ENCODE peak calls at places on chromosomes 12 and 14, in seven cellular contexts. One of them, this sample, is unnamed.

GRCh38 chr12:88985631-88986030 is 366.7 kb downstream of the DUSP6 start:
- DNase-seq in CD8-positive, alpha-beta T cell: no peak
- DNase-seq in mucosa of descending colon: no peak
- DNase-seq in AG04450: no peak
- DNase-seq in fibroblast of the aortic adventitia: peak; percentile 42
- DNase-seq in left ventricle myocardium inferior: no peak
- DNase-seq in K562: no peak
- DNase-seq in this sample: no peak

GRCh38 chr12:541676-542289 is 82.0 kb downstream of the B4GALNT3 start:
- DNase-seq in CD8-positive, alpha-beta T cell: no peak
- DNase-seq in mucosa of descending colon: peak; percentile 45
- DNase-seq in AG04450: no peak
- DNase-seq in fibroblast of the aortic adventitia: no peak
- DNase-seq in left ventricle myocardium inferior: no peak
- DNase-seq in K562: no peak
- DNase-seq in this sample: no peak

GRCh38 chr12:65602579-65603295 is 221.5 kb upstream of the HMGA2 start:
- DNase-seq in CD8-positive, alpha-beta T cell: no peak
- DNase-seq in mucosa of descending colon: peak; percentile 61
- DNase-seq in AG04450: peak; percentile 87
- DNase-seq in fibroblast of the aortic adventitia: peak; percentile 97
- DNase-seq in left ventricle myocardium inferior: peak; percentile 75
- DNase-seq in K562: peak; percentile 84
- DNase-seq in this sample: peak; percentile 71

GRCh38 chr14:42927313-42927712 is 1320.6 kb downstream of the LRFN5 start:
- DNase-seq in CD8-positive, alpha-beta T cell: no peak
- DNase-seq in mucosa of descending colon: no peak
- DNase-seq in AG04450: no peak
- DNase-seq in fibroblast of the aortic adventitia: no peak
- DNase-seq in left ventricle myocardium inferior: no peak
- DNase-seq in K562: no peak
- DNase-seq in this sample: no peak

GRCh38 chr12:104546575-104546974 is 89.8 kb downstream of the CHST11 start:
- DNase-seq in CD8-positive, alpha-beta T cell: no peak
- DNase-seq in mucosa of descending colon: no peak
- DNase-seq in AG04450: no peak
- DNase-seq in fibroblast of the aortic adventitia: no peak
- DNase-seq in left ventricle myocardium inferior: no peak
- DNase-seq in K562: no peak
- DNase-seq in this sample: peak; percentile 33

GRCh38 chr12:19709889-19710288 is 270.6 kb downstream of the AEBP2 start:
- DNase-seq in CD8-positive, alpha-beta T cell: no peak
- DNase-seq in mucosa of descending colon: no peak
- DNase-seq in AG04450: no peak
- DNase-seq in fibroblast of the aortic adventitia: no peak
- DNase-seq in left ventricle myocardium inferior: no peak
- DNase-seq in K562: no peak
- DNase-seq in this sample: no peak

GRCh38 chr12:25054783-25055144 is 105.9 kb upstream of the BCAT1 start:
- DNase-seq in CD8-positive, alpha-beta T cell: peak; percentile 30
- DNase-seq in mucosa of descending colon: no peak
- DNase-seq in AG04450: no peak
- DNase-seq in fibroblast of the aortic adventitia: no peak
- DNase-seq in left ventricle myocardium inferior: no peak
- DNase-seq in K562: peak; percentile 23
- DNase-seq in this sample: no peak

GRCh38 chr12:93776581-93777018 is 99.4 kb downstream of the CRADD start:
- DNase-seq in CD8-positive, alpha-beta T cell: no peak
- DNase-seq in mucosa of descending colon: no peak
- DNase-seq in AG04450: peak; percentile 69
- DNase-seq in fibroblast of the aortic adventitia: peak; percentile 93
- DNase-seq in left ventricle myocardium inferior: no peak
- DNase-seq in K562: no peak
- DNase-seq in this sample: no peak

GRCh38 chr14:53596845-53597525 is 359.6 kb downstream of the BMP4 start:
- DNase-seq in CD8-positive, alpha-beta T cell: no peak
- DNase-seq in mucosa of descending colon: no peak
- DNase-seq in AG04450: no peak
- DNase-seq in fibroblast of the aortic adventitia: no peak
- DNase-seq in left ventricle myocardium inferior: no peak
- DNase-seq in K562: no peak
- DNase-seq in this sample: no peak

GRCh38 chr12:85951823-85952222 is 77.7 kb downstream of the NTS start:
- DNase-seq in CD8-positive, alpha-beta T cell: no peak
- DNase-seq in mucosa of descending colon: no peak
- DNase-seq in AG04450: no peak
- DNase-seq in fibroblast of the aortic adventitia: peak; percentile 51
- DNase-seq in left ventricle myocardium inferior: no peak
- DNase-seq in K562: no peak
- DNase-seq in this sample: no peak

GRCh38 chr14:21455592-21455911 is 371 bp downstream of the CHD8 start:
- DNase-seq in CD8-positive, alpha-beta T cell: no peak
- DNase-seq in mucosa of descending colon: no peak
- DNase-seq in AG04450: no peak
- DNase-seq in fibroblast of the aortic adventitia: no peak
- DNase-seq in left ventricle myocardium inferior: no peak
- DNase-seq in K562: no peak
- DNase-seq in this sample: no peak

GRCh38 chr12:3097186-3097804 is 20.1 kb downstream of the TSPAN9 start:
- DNase-seq in CD8-positive, alpha-beta T cell: no peak
- DNase-seq in mucosa of descending colon: no peak
- DNase-seq in AG04450: no peak
- DNase-seq in fibroblast of the aortic adventitia: peak; percentile 89
- DNase-seq in left ventricle myocardium inferior: peak; percentile 81
- DNase-seq in K562: peak; percentile 71
- DNase-seq in this sample: peak; percentile 69

GRCh38 chr12:3101309-3102022 is 24.3 kb downstream of the TSPAN9 start:
- DNase-seq in CD8-positive, alpha-beta T cell: no peak
- DNase-seq in mucosa of descending colon: no peak
- DNase-seq in AG04450: no peak
- DNase-seq in fibroblast of the aortic adventitia: peak; percentile 37
- DNase-seq in left ventricle myocardium inferior: no peak
- DNase-seq in K562: no peak
- DNase-seq in this sample: no peak

GRCh38 chr12:3099146-3099545 is 22.0 kb downstream of the TSPAN9 start:
- DNase-seq in CD8-positive, alpha-beta T cell: no peak
- DNase-seq in mucosa of descending colon: no peak
- DNase-seq in AG04450: no peak
- DNase-seq in fibroblast of the aortic adventitia: no peak
- DNase-seq in left ventricle myocardium inferior: no peak
- DNase-seq in K562: no peak
- DNase-seq in this sample: no peak

GRCh38 chr12:3098436-3098835 is 21.3 kb downstream of the TSPAN9 start:
- DNase-seq in CD8-positive, alpha-beta T cell: no peak
- DNase-seq in mucosa of descending colon: no peak
- DNase-seq in AG04450: no peak
- DNase-seq in fibroblast of the aortic adventitia: no peak
- DNase-seq in left ventricle myocardium inferior: no peak
- DNase-seq in K562: no peak
- DNase-seq in this sample: no peak

DNA sequence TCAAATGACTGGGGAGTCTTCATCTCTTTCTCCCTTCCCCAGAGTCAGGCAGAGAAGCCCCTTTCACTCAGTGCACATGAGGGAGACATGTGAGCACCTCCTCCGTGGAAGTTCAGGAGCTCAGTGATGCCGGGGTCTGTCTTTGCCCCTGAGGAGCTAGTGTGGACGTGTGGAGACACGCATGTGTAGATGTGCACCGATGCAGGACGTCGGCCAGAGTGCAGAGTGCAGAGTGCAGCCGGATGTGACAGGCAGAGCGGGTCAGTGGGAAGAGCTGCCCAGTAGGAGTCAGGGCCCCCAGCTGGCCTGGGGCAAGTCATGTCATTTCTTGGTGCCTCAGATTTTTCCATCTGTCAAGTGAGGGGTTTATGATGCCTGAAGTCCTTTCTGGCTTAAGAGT is 20.7 kb downstream of the TSPAN9 start:
- DNase-seq in CD8-positive, alpha-beta T cell: no peak
- DNase-seq in mucosa of descending colon: no peak
- DNase-seq in AG04450: no peak
- DNase-seq in fibroblast of the aortic adventitia: no peak
- DNase-seq in left ventricle myocardium inferior: no peak
- DNase-seq in K562: no peak
- DNase-seq in this sample: no peak
- H3K4me3 ChIP-seq in CD8-positive, alpha-beta T cell: no peak overlapping the region
- H3K4me3 ChIP-seq in mucosa of descending colon: no peak overlapping the region
- H3K4me3 ChIP-seq in AG04450: peak overlapping the region; percentile 3
- H3K4me3 ChIP-seq in fibroblast of the aortic adventitia: peak overlapping the region; percentile 17
- H3K4me3 ChIP-seq in left ventricle myocardium inferior: peak overlapping the region; percentile 42
- H3K4me3 ChIP-seq in K562: no peak overlapping the region
- H3K4me3 ChIP-seq in this sample: no peak overlapping the region

GRCh38 chr14:105285174-105285573 is 15.6 kb downstream of the BRF1 start:
- DNase-seq in CD8-positive, alpha-beta T cell: no peak
- DNase-seq in mucosa of descending colon: no peak
- DNase-seq in AG04450: no peak
- DNase-seq in fibroblast of the aortic adventitia: no peak
- DNase-seq in left ventricle myocardium inferior: no peak
- DNase-seq in K562: no peak
- DNase-seq in this sample: no peak
- TF ChIP-seq CTCF in CD8-positive, alpha-beta T cell: no peak
- TF ChIP-seq CTCF in mucosa of descending colon: no peak
- TF ChIP-seq CTCF in AG04450: no peak
- TF ChIP-seq CTCF in fibroblast of the aortic adventitia: no peak
- TF ChIP-seq CTCF in left ventricle myocardium inferior: no peak
- TF ChIP-seq CTCF in K562: no peak
- TF ChIP-seq CTCF in this sample: no peak

DNA sequence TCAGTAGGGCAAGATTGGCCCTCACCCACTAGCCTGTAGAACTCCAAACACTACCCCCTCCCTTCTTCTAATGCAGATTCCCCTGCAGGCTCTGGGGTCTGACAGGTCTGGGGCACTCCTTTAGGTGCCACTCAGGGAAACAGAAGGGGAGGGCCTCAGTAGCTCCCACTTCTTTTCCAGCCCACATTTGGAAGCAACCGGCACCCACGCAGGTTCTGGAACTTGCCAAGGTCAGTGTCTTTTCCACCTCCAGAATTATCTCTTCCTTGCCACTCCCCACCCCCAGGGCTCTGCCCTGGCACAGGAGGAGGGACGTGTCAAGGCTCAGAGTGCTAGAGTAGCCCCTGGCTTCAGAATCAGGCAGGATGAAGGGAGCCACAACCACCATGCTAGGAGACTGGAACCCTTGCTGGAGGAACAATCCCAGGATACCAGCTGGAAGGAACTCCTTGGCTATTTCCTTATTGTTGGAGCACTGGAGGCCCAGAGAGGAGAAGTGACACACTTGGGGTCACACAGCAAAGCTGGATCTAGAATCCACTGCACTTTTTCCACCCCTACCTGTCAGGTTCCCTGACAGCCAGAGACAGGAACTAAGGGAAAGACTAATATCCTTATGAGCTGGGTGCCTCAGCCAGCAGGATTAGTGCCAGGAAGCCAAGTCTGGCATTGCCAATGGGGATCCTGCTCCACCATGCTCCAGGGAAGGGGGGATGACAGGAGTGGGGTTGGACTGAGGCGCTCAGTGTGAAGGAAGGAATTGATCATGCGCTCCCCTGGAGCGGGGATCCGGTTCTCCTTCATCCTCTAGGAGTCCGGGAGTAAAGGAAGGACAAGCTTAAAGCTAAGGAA is 1.8 kb upstream of the FIGNL2 start:
- DNase-seq in CD8-positive, alpha-beta T cell: no peak
- DNase-seq in mucosa of descending colon: no peak
- DNase-seq in AG04450: no peak
- DNase-seq in fibroblast of the aortic adventitia: no peak
- DNase-seq in left ventricle myocardium inferior: no peak
- DNase-seq in K562: no peak
- DNase-seq in this sample: no peak
- H3K4me3 ChIP-seq in CD8-positive, alpha-beta T cell: no peak overlapping the region
- H3K4me3 ChIP-seq in mucosa of descending colon: no peak overlapping the region
- H3K4me3 ChIP-seq in AG04450: no peak overlapping the region
- H3K4me3 ChIP-seq in fibroblast of the aortic adventitia: no peak overlapping the region
- H3K4me3 ChIP-seq in left ventricle myocardium inferior: no peak overlapping the region
- H3K4me3 ChIP-seq in K562: no peak overlapping the region
- H3K4me3 ChIP-seq in this sample: no peak overlapping the region

GRCh38 chr14:61196792-61197191 is 84.3 kb downstream of the TMEM30B start:
- DNase-seq in CD8-positive, alpha-beta T cell: no peak
- DNase-seq in mucosa of descending colon: no peak
- DNase-seq in AG04450: no peak
- DNase-seq in fibroblast of the aortic adventitia: no peak
- DNase-seq in left ventricle myocardium inferior: no peak
- DNase-seq in K562: no peak
- DNase-seq in this sample: no peak
- TF ChIP-seq CTCF in CD8-positive, alpha-beta T cell: no peak
- TF ChIP-seq CTCF in mucosa of descending colon: no peak
- TF ChIP-seq CTCF in AG04450: no peak
- TF ChIP-seq CTCF in fibroblast of the aortic adventitia: peak; percentile 12
- TF ChIP-seq CTCF in left ventricle myocardium inferior: no peak
- TF ChIP-seq CTCF in K562: peak; percentile 22
- TF ChIP-seq CTCF in this sample: no peak

GRCh38 chr14:73227812-73228781 is 9.2 kb upstream of the PAPLN start:
- DNase-seq in CD8-positive, alpha-beta T cell: no peak
- DNase-seq in mucosa of descending colon: no peak
- DNase-seq in AG04450: peak; percentile 84
- DNase-seq in fibroblast of the aortic adventitia: peak; percentile 89
- DNase-seq in left ventricle myocardium inferior: peak; percentile 51
- DNase-seq in K562: no peak
- DNase-seq in this sample: no peak
- H3K4me3 ChIP-seq in CD8-positive, alpha-beta T cell: no peak overlapping the region
- H3K4me3 ChIP-seq in mucosa of descending colon: no peak overlapping the region
- H3K4me3 ChIP-seq in AG04450: peak overlapping the region; percentile 34
- H3K4me3 ChIP-seq in fibroblast of the aortic adventitia: peak overlapping the region; percentile 31
- H3K4me3 ChIP-seq in left ventricle myocardium inferior: no peak overlapping the region
- H3K4me3 ChIP-seq in K562: no peak overlapping the region
- H3K4me3 ChIP-seq in this sample: no peak overlapping the region

GRCh38 chr12:101697197-101697929 is at the start of gene CHPT1:
- DNase-seq in CD8-positive, alpha-beta T cell: peak; percentile 45
- DNase-seq in mucosa of descending colon: peak; percentile 88
- DNase-seq in AG04450: no peak
- DNase-seq in fibroblast of the aortic adventitia: no peak
- DNase-seq in left ventricle myocardium inferior: peak; percentile 84
- DNase-seq in K562: peak; percentile 96
- DNase-seq in this sample: peak; percentile 75
- TF ChIP-seq CTCF in CD8-positive, alpha-beta T cell: no peak
- TF ChIP-seq CTCF in mucosa of descending colon: no peak
- TF ChIP-seq CTCF in AG04450: no peak
- TF ChIP-seq CTCF in fibroblast of the aortic adventitia: no peak
- TF ChIP-seq CTCF in left ventricle myocardium inferior: no peak
- TF ChIP-seq CTCF in K562: no peak
- TF ChIP-seq CTCF in this sample: no peak

DNA sequence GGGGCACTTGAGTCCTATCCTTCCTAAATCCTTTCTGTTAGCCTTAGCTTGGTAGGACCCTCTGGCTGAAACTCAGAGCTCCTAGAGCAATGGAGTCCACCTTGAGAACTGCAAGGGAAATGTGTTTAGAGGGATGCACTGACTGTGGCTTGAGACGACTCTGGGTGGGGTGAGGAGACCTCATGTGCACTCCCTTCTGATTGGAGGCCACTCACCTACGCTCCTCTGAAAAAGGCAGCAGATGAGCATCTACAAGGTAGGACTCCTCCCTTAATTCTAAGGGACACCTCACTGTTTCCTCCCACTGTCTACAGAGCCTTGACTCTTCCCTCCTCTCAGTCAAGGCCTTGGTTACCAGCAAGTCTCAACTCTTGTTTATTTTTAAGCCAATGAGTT is 1.0 kb downstream of the MAP3K12 start:
- DNase-seq in CD8-positive, alpha-beta T cell: no peak
- DNase-seq in mucosa of descending colon: no peak
- DNase-seq in AG04450: no peak
- DNase-seq in fibroblast of the aortic adventitia: no peak
- DNase-seq in left ventricle myocardium inferior: no peak
- DNase-seq in K562: no peak
- DNase-seq in this sample: no peak
- H3K4me3 ChIP-seq in CD8-positive, alpha-beta T cell: no peak overlapping the region
- H3K4me3 ChIP-seq in mucosa of descending colon: no peak overlapping the region
- H3K4me3 ChIP-seq in AG04450: peak overlapping the region; percentile 87
- H3K4me3 ChIP-seq in fibroblast of the aortic adventitia: peak overlapping the region; percentile 91
- H3K4me3 ChIP-seq in left ventricle myocardium inferior: peak overlapping the region; percentile 80
- H3K4me3 ChIP-seq in K562: no peak overlapping the region
- H3K4me3 ChIP-seq in this sample: no peak overlapping the region

GRCh38 chr12:2457215-2458112 is 337.3 kb upstream of the FKBP4 start:
- DNase-seq in CD8-positive, alpha-beta T cell: no peak
- DNase-seq in mucosa of descending colon: no peak
- DNase-seq in AG04450: no peak
- DNase-seq in fibroblast of the aortic adventitia: no peak
- DNase-seq in left ventricle myocardium inferior: no peak
- DNase-seq in K562: peak; percentile 20
- DNase-seq in this sample: no peak
- TF ChIP-seq CTCF in CD8-positive, alpha-beta T cell: no peak
- TF ChIP-seq CTCF in mucosa of descending colon: no peak
- TF ChIP-seq CTCF in AG04450: no peak
- TF ChIP-seq CTCF in fibroblast of the aortic adventitia: no peak
- TF ChIP-seq CTCF in left ventricle myocardium inferior: no peak
- TF ChIP-seq CTCF in K562: peak; percentile 26
- TF ChIP-seq CTCF in this sample: no peak